ENCODE peak calls at places on chromosome 15, in ten cellular contexts. One of them, this sample, is unnamed.

GRCh38 chr15:83030021-83030420 is 18.6 kb upstream of the C15orf40 start:
- DNase-seq in amniotic epithelial cell: peak
- DNase-seq in lower lobe of right lung: no peak
- DNase-seq in ureter: no peak
- DNase-seq in memory B cell: no peak
- DNase-seq in stimulated activated CD4-positive, alpha-beta T cell treated with anti-CD3 and anti-CD28 coated beads, Interleukin-4, amount 100 ng/mL, for 48 hours: no peak
- DNase-seq in cardiac muscle cell: no peak
- DNase-seq in stimulated activated naive CD4-positive, alpha-beta T cell treated with Interleukin-2 at 50 U/mL for 16 hours: no peak
- DNase-seq in B cell: no peak
- DNase-seq in NCI-H2029: no peak
- DNase-seq in this sample: peak

GRCh38 chr15:46900992-46901391 is 816.3 kb upstream of the SEMA6D start:
- DNase-seq in stimulated activated naive CD4-positive, alpha-beta T cell treated with Interleukin-2 at 50 U/mL for 16 hours: no peak
- DNase-seq in lower lobe of right lung: no peak
- DNase-seq in ureter: no peak
- DNase-seq in memory B cell: no peak
- DNase-seq in B cell: no peak
- DNase-seq in amniotic epithelial cell: no peak
- DNase-seq in NCI-H2029: no peak
- DNase-seq in cardiac muscle cell: no peak
- DNase-seq in stimulated activated CD4-positive, alpha-beta T cell treated with anti-CD3 and anti-CD28 coated beads, Interleukin-4, amount 100 ng/mL, for 48 hours: no peak
- DNase-seq in this sample: no peak

GRCh38 chr15:25763206-25763880 is 99.8 kb downstream of the ATP10A start:
- DNase-seq in stimulated activated naive CD4-positive, alpha-beta T cell treated with Interleukin-2 at 50 U/mL for 16 hours: no peak
- DNase-seq in memory B cell: no peak
- DNase-seq in ureter: peak
- DNase-seq in amniotic epithelial cell: no peak
- DNase-seq in NCI-H2029: no peak
- DNase-seq in stimulated activated CD4-positive, alpha-beta T cell treated with anti-CD3 and anti-CD28 coated beads, Interleukin-4, amount 100 ng/mL, for 48 hours: no peak
- DNase-seq in B cell: no peak
- DNase-seq in cardiac muscle cell: no peak
- DNase-seq in lower lobe of right lung: no peak
- DNase-seq in this sample: no peak

GRCh38 chr15:70742928-70743327 is 20.4 kb downstream of the UACA start:
- DNase-seq in stimulated activated CD4-positive, alpha-beta T cell treated with anti-CD3 and anti-CD28 coated beads, Interleukin-4, amount 100 ng/mL, for 48 hours: no peak
- DNase-seq in NCI-H2029: no peak
- DNase-seq in amniotic epithelial cell: no peak
- DNase-seq in B cell: no peak
- DNase-seq in lower lobe of right lung: no peak
- DNase-seq in stimulated activated naive CD4-positive, alpha-beta T cell treated with Interleukin-2 at 50 U/mL for 16 hours: no peak
- DNase-seq in cardiac muscle cell: no peak
- DNase-seq in memory B cell: no peak
- DNase-seq in ureter: no peak
- DNase-seq in this sample: no peak

GRCh38 chr15:56672721-56673120 is 60.6 kb downstream of the ZNF280D start:
- DNase-seq in cardiac muscle cell: no peak
- DNase-seq in lower lobe of right lung: no peak
- DNase-seq in stimulated activated CD4-positive, alpha-beta T cell treated with anti-CD3 and anti-CD28 coated beads, Interleukin-4, amount 100 ng/mL, for 48 hours: no peak
- DNase-seq in memory B cell: no peak
- DNase-seq in ureter: no peak
- DNase-seq in NCI-H2029: no peak
- DNase-seq in stimulated activated naive CD4-positive, alpha-beta T cell treated with Interleukin-2 at 50 U/mL for 16 hours: no peak
- DNase-seq in B cell: no peak
- DNase-seq in amniotic epithelial cell: peak
- DNase-seq in this sample: no peak

GRCh38 chr15:62578960-62579359 is 413.9 kb upstream of the C2CD4B start:
- DNase-seq in lower lobe of right lung: no peak
- DNase-seq in NCI-H2029: no peak
- DNase-seq in amniotic epithelial cell: no peak
- DNase-seq in stimulated activated naive CD4-positive, alpha-beta T cell treated with Interleukin-2 at 50 U/mL for 16 hours: no peak
- DNase-seq in stimulated activated CD4-positive, alpha-beta T cell treated with anti-CD3 and anti-CD28 coated beads, Interleukin-4, amount 100 ng/mL, for 48 hours: no peak
- DNase-seq in memory B cell: no peak
- DNase-seq in ureter: no peak
- DNase-seq in B cell: peak
- DNase-seq in cardiac muscle cell: no peak
- DNase-seq in this sample: no peak

GRCh38 chr15:62066663-62067447 is at the start of gene C2CD4A:
- DNase-seq in B cell: peak
- DNase-seq in stimulated activated naive CD4-positive, alpha-beta T cell treated with Interleukin-2 at 50 U/mL for 16 hours: peak
- DNase-seq in ureter: peak
- DNase-seq in lower lobe of right lung: peak
- DNase-seq in memory B cell: peak
- DNase-seq in NCI-H2029: peak
- DNase-seq in cardiac muscle cell: peak
- DNase-seq in amniotic epithelial cell: peak
- DNase-seq in stimulated activated CD4-positive, alpha-beta T cell treated with anti-CD3 and anti-CD28 coated beads, Interleukin-4, amount 100 ng/mL, for 48 hours: peak
- DNase-seq in this sample: peak

GRCh38 chr15:27538325-27538724 is 560.8 kb downstream of the OCA2 start:
- DNase-seq in memory B cell: no peak
- DNase-seq in lower lobe of right lung: no peak
- DNase-seq in stimulated activated CD4-positive, alpha-beta T cell treated with anti-CD3 and anti-CD28 coated beads, Interleukin-4, amount 100 ng/mL, for 48 hours: no peak
- DNase-seq in cardiac muscle cell: no peak
- DNase-seq in NCI-H2029: peak
- DNase-seq in B cell: no peak
- DNase-seq in ureter: no peak
- DNase-seq in amniotic epithelial cell: no peak
- DNase-seq in stimulated activated naive CD4-positive, alpha-beta T cell treated with Interleukin-2 at 50 U/mL for 16 hours: no peak
- DNase-seq in this sample: no peak

GRCh38 chr15:43795997-43796396 is 3.9 kb downstream of the SERF2 start:
- DNase-seq in B cell: no peak
- DNase-seq in cardiac muscle cell: no peak
- DNase-seq in memory B cell: no peak
- DNase-seq in stimulated activated CD4-positive, alpha-beta T cell treated with anti-CD3 and anti-CD28 coated beads, Interleukin-4, amount 100 ng/mL, for 48 hours: no peak
- DNase-seq in stimulated activated naive CD4-positive, alpha-beta T cell treated with Interleukin-2 at 50 U/mL for 16 hours: no peak
- DNase-seq in ureter: no peak
- DNase-seq in NCI-H2029: no peak
- DNase-seq in amniotic epithelial cell: no peak
- DNase-seq in lower lobe of right lung: no peak
- DNase-seq in this sample: peak

GRCh38 chr15:69919816-69920215 is 177.9 kb downstream of the TLE3 start:
- DNase-seq in stimulated activated naive CD4-positive, alpha-beta T cell treated with Interleukin-2 at 50 U/mL for 16 hours: no peak
- DNase-seq in lower lobe of right lung: no peak
- DNase-seq in memory B cell: no peak
- DNase-seq in ureter: no peak
- DNase-seq in B cell: no peak
- DNase-seq in cardiac muscle cell: peak
- DNase-seq in amniotic epithelial cell: no peak
- DNase-seq in stimulated activated CD4-positive, alpha-beta T cell treated with anti-CD3 and anti-CD28 coated beads, Interleukin-4, amount 100 ng/mL, for 48 hours: no peak
- DNase-seq in NCI-H2029: peak
- DNase-seq in this sample: peak

GRCh38 chr15:73989001-73989798 is 2.9 kb downstream of the STOML1 start:
- DNase-seq in memory B cell: no peak
- DNase-seq in cardiac muscle cell: no peak
- DNase-seq in ureter: no peak
- DNase-seq in B cell: no peak
- DNase-seq in amniotic epithelial cell: peak
- DNase-seq in NCI-H2029: no peak
- DNase-seq in stimulated activated naive CD4-positive, alpha-beta T cell treated with Interleukin-2 at 50 U/mL for 16 hours: no peak
- DNase-seq in stimulated activated CD4-positive, alpha-beta T cell treated with anti-CD3 and anti-CD28 coated beads, Interleukin-4, amount 100 ng/mL, for 48 hours: no peak
- DNase-seq in lower lobe of right lung: no peak
- DNase-seq in this sample: no peak

GRCh38 chr15:44782516-44782915 is 46.2 kb downstream of the TRIM69 start:
- DNase-seq in cardiac muscle cell: no peak
- DNase-seq in B cell: no peak
- DNase-seq in amniotic epithelial cell: peak
- DNase-seq in ureter: no peak
- DNase-seq in NCI-H2029: no peak
- DNase-seq in stimulated activated naive CD4-positive, alpha-beta T cell treated with Interleukin-2 at 50 U/mL for 16 hours: no peak
- DNase-seq in memory B cell: no peak
- DNase-seq in lower lobe of right lung: no peak
- DNase-seq in stimulated activated CD4-positive, alpha-beta T cell treated with anti-CD3 and anti-CD28 coated beads, Interleukin-4, amount 100 ng/mL, for 48 hours: no peak
- DNase-seq in this sample: no peak

GRCh38 chr15:67501177-67501835 is 19.6 kb upstream of the C15orf61 start:
- DNase-seq in cardiac muscle cell: peak
- DNase-seq in stimulated activated naive CD4-positive, alpha-beta T cell treated with Interleukin-2 at 50 U/mL for 16 hours: no peak
- DNase-seq in NCI-H2029: no peak
- DNase-seq in B cell: peak
- DNase-seq in ureter: no peak
- DNase-seq in stimulated activated CD4-positive, alpha-beta T cell treated with anti-CD3 and anti-CD28 coated beads, Interleukin-4, amount 100 ng/mL, for 48 hours: no peak
- DNase-seq in memory B cell: no peak
- DNase-seq in amniotic epithelial cell: peak
- DNase-seq in lower lobe of right lung: no peak
- DNase-seq in this sample: peak

GRCh38 chr15:52093539-52094502 is 18.8 kb downstream of the BCL2L10 start:
- DNase-seq in lower lobe of right lung: no peak
- DNase-seq in NCI-H2029: no peak
- DNase-seq in ureter: peak
- DNase-seq in memory B cell: no peak
- DNase-seq in B cell: no peak
- DNase-seq in amniotic epithelial cell: peak
- DNase-seq in stimulated activated CD4-positive, alpha-beta T cell treated with anti-CD3 and anti-CD28 coated beads, Interleukin-4, amount 100 ng/mL, for 48 hours: no peak
- DNase-seq in cardiac muscle cell: no peak
- DNase-seq in stimulated activated naive CD4-positive, alpha-beta T cell treated with Interleukin-2 at 50 U/mL for 16 hours: no peak
- DNase-seq in this sample: no peak